ENCODE peak calls at places on chromosome 20, in six cellular contexts. V is transverse colon, K is dermis blood vessel endothelial cell, S is glomerular endothelial cell, X is EL, D is RPMI7951. Z is an unnamed sample.

GRCh38 chr20:20706285-20706684 is 6.2 kb downstream of the RALGAPA2 start:
- DNase-seq in K (no peak), D (no peak), X (no peak), S (no peak), V (no peak), Z (no peak)

GRCh38 chr20:47711046-47711752 is 74.1 kb downstream of the SULF2 start:
- DNase-seq in V (peak; percentile 45), S (no peak), K (no peak), D (no peak), X (no peak), Z (no peak)

GRCh38 chr20:20815711-20816455 is 103.4 kb upstream of the RALGAPA2 start:
- DNase-seq in X (no peak), V (no peak), S (no peak), K (no peak), D (no peak), Z (no peak)

GRCh38 chr20:34385464-34385863 is 22.4 kb downstream of the ITCH start:
- DNase-seq in D (no peak), K (no peak), X (no peak), S (no peak), V (no peak), Z (no peak)

GRCh38 chr20:31572042-31572700 is 32.9 kb upstream of the ID1 start:
- DNase-seq in X (no peak), V (no peak), S (no peak), D (no peak), K (no peak), Z (no peak)

GRCh38 chr20:57562541-57563465 is 1.9 kb downstream of the PCK1 start:
- DNase-seq in V (peak; percentile 53), K (no peak), D (no peak), S (no peak), X (no peak), Z (no peak)

GRCh38 chr20:1935696-1936366 is 40.6 kb downstream of the SIRPA start:
- DNase-seq in D (no peak), V (peak; percentile 50), X (no peak), K (no peak), S (no peak), Z (no peak)

GRCh38 chr20:611047-611842 is 1.1 kb upstream of the TCF15 start:
- DNase-seq in K (no peak), V (no peak), X (no peak), D (no peak), S (no peak), Z (no peak)

GRCh38 chr20:48986899-48987298 is 59.2 kb upstream of the CSE1L start:
- DNase-seq in X (no peak), S (no peak), K (peak; percentile 55), V (no peak), D (peak; percentile 21), Z (no peak)

GRCh38 chr20:45407067-45407745 is 883 bp upstream of the DBNDD2 start:
- DNase-seq in K (peak; percentile 25), D (no peak), S (no peak), V (peak; percentile 58), X (peak; percentile 18), Z (no peak)

GRCh38 chr20:38726849-38727601 is 2.7 kb downstream of the SLC32A1 start:
- DNase-seq in V (no peak), X (peak; percentile 28), S (no peak), D (no peak), K (peak; percentile 53), Z (no peak)

GRCh38 chr20:25356294-25356933 is 34.2 kb downstream of the ABHD12 start:
- DNase-seq in D (no peak), V (no peak), X (no peak), S (no peak), K (no peak), Z (no peak)

GRCh38 chr20:62179162-62179504 is 3.7 kb upstream of the MTG2 start:
- DNase-seq in S (no peak), D (no peak), X (no peak), K (no peak), V (no peak), Z (no peak)

GRCh38 chr20:22795897-22796296 is 211.5 kb upstream of the FOXA2 start:
- DNase-seq in D (peak; percentile 98), S (peak; percentile 97), V (peak; percentile 33), X (peak; percentile 100), K (peak; percentile 98), Z (peak; percentile 54)

GRCh38 chr20:32017711-32018251 is 7.5 kb downstream of the CCM2L start:
- DNase-seq in D (no peak), K (peak; percentile 19), S (no peak), V (peak; percentile 54), X (no peak), Z (no peak)

GRCh38 chr20:46934746-46935283 is 40.2 kb downstream of the EYA2 start:
- DNase-seq in D (no peak), X (no peak), S (no peak), K (no peak), V (no peak), Z (no peak)

GRCh38 chr20:33079267-33079666 is at the start of gene BPIFB4:
- DNase-seq in D (peak; percentile 70), K (no peak), S (no peak), X (peak; percentile 4), V (no peak), Z (no peak)

GRCh38 chr20:34165246-34165645 is 53.2 kb upstream of the EIF2S2 start:
- DNase-seq in D (no peak), K (peak; percentile 47), X (peak; percentile 16), S (no peak), V (no peak), Z (no peak)

GRCh38 chr20:43838703-43839060 is 76.0 kb upstream of the TOX2 start:
- DNase-seq in K (no peak), X (no peak), D (no peak), V (no peak), S (no peak), Z (no peak)

GRCh38 chr20:45059022-45059728 is 41.8 kb downstream of the KCNS1 start:
- DNase-seq in D (peak; percentile 76), X (peak; percentile 73), K (peak; percentile 25), S (no peak), V (no peak), Z (no peak)

GRCh38 chr20:19968488-19969073 is 48.6 kb upstream of the NAA20 start:
- DNase-seq in K (no peak), D (no peak), X (no peak), V (no peak), S (no peak), Z (no peak)

GRCh38 chr20:62393266-62393665 is 6.4 kb downstream of the RPS21 start:
- DNase-seq in K (no peak), X (no peak), D (no peak), V (no peak), S (no peak), Z (no peak)

GRCh38 chr20:38555395-38555794 is 25.6 kb upstream of the ADIG start:
- DNase-seq in X (no peak), V (no peak), S (no peak), K (no peak), D (no peak), Z (no peak)

GRCh38 chr20:1371830-1372539 is 20.9 kb downstream of the FKBP1A start:
- DNase-seq in X (no peak), S (no peak), V (no peak), D (no peak), K (no peak), Z (no peak)